ENCODE peak calls at places on chromosomes 2 and 18, in nine cellular contexts. F, D, Q, H, R, S, N, T and W are unnamed samples.

GRCh38 chr18:3281456-3282400 is 19.8 kb downstream of the MYL12B start:
- DNase-seq in F (peak; percentile 87), D (peak; percentile 70), Q (no peak), H (peak; percentile 89), R (no peak), S (no peak), N (no peak), T (peak; percentile 80), W (peak; percentile 79)

GRCh38 chr2:11286323-11286722 is 58.1 kb downstream of the ROCK2 start:
- DNase-seq in F (no peak), D (no peak), Q (no peak), H (no peak), R (no peak), S (no peak), N (no peak), T (no peak), W (no peak)

GRCh38 chr2:4745056-4745455 is 947.1 kb upstream of the SOX11 start:
- DNase-seq in F (no peak), D (no peak), Q (no peak), H (no peak), R (no peak), S (no peak), N (no peak), T (no peak), W (no peak)

GRCh38 chr2:27966466-27966865 is 75.9 kb downstream of the BABAM2 start:
- DNase-seq in F (peak; percentile 91), D (no peak), Q (no peak), H (peak; percentile 74), R (no peak), S (no peak), N (no peak), T (peak; percentile 77), W (peak; percentile 62)

GRCh38 chr2:175872716-175873115 is 129.4 kb downstream of the LNPK start:
- DNase-seq in F (peak; percentile 21), D (no peak), Q (no peak), H (peak; percentile 45), R (no peak), S (no peak), N (no peak), T (peak; percentile 72), W (no peak)

GRCh38 chr2:109591236-109591635 is 22.5 kb downstream of the SEPTIN10 start:
- DNase-seq in F (no peak), D (no peak), Q (no peak), H (no peak), R (no peak), S (no peak), N (no peak), T (no peak), W (no peak)

GRCh38 chr2:127024769-127025356 is 82.1 kb downstream of the BIN1 start:
- DNase-seq in F (peak; percentile 43), D (no peak), Q (no peak), H (peak; percentile 36), R (no peak), S (no peak), N (no peak), T (no peak), W (no peak)

GRCh38 chr2:46461716-46462171 is 17.6 kb upstream of the TMEM247 start:
- DNase-seq in F (no peak), D (no peak), Q (no peak), H (no peak), R (no peak), S (no peak), N (no peak), T (no peak), W (no peak)

GRCh38 chr2:11829947-11830707 is 83.7 kb downstream of the LPIN1 start:
- DNase-seq in F (peak; percentile 97), D (peak; percentile 97), Q (peak; percentile 57), H (peak; percentile 99), R (peak; percentile 17), S (peak; percentile 80), N (no peak), T (peak; percentile 98), W (peak; percentile 95)

GRCh38 chr2:197011777-197012641 is 85.5 kb upstream of the PGAP1 start:
- DNase-seq in F (peak; percentile 58), D (peak; percentile 38), Q (no peak), H (peak; percentile 48), R (no peak), S (peak; percentile 42), N (peak; percentile 25), T (peak; percentile 53), W (peak; percentile 35)

GRCh38 chr2:64609229-64609994 is 44.3 kb downstream of the SERTAD2 start:
- DNase-seq in F (peak; percentile 39), D (no peak), Q (peak; percentile 76), H (no peak), R (peak; percentile 62), S (peak; percentile 62), N (no peak), T (peak; percentile 51), W (no peak)

GRCh38 chr2:55365303-55365702 is 54.4 kb downstream of the CCDC88A start:
- DNase-seq in F (no peak), D (no peak), Q (no peak), H (peak; percentile 12), R (no peak), S (no peak), N (no peak), T (no peak), W (no peak)

GRCh38 chr2:127735537-127736399 is 34.5 kb downstream of the SFT2D3 start:
- DNase-seq in F (peak; percentile 23), D (no peak), Q (no peak), H (no peak), R (no peak), S (no peak), N (no peak), T (peak; percentile 31), W (no peak)

GRCh38 chr2:111896007-111896406 is 2.4 kb upstream of the MERTK start:
- DNase-seq in F (no peak), D (no peak), Q (no peak), H (no peak), R (no peak), S (no peak), N (no peak), T (no peak), W (no peak)

GRCh38 chr2:23547725-23548124 is 162.7 kb downstream of the KLHL29 start:
- DNase-seq in F (no peak), D (no peak), Q (no peak), H (no peak), R (no peak), S (no peak), N (no peak), T (no peak), W (no peak)

GRCh38 chr18:59646228-59646945 is 50.8 kb downstream of the CCBE1 start:
- DNase-seq in F (no peak), D (no peak), Q (no peak), H (no peak), R (no peak), S (no peak), N (no peak), T (no peak), W (no peak)

GRCh38 chr2:145066151-145066661 is 546.3 kb upstream of the ZEB2 start:
- DNase-seq in F (peak; percentile 38), D (no peak), Q (no peak), H (no peak), R (no peak), S (no peak), N (no peak), T (peak; percentile 45), W (no peak)

GRCh38 chr2:58227171-58227917 is 13.8 kb downstream of the FANCL start:
- DNase-seq in F (no peak), D (no peak), Q (no peak), H (no peak), R (no peak), S (no peak), N (no peak), T (no peak), W (no peak)

GRCh38 chr2:197705143-197705911 is at the start of gene MARS2:
- DNase-seq in F (peak; percentile 88), D (peak; percentile 92), Q (peak; percentile 95), H (peak; percentile 92), R (peak; percentile 92), S (peak; percentile 92), N (peak; percentile 26), T (peak; percentile 90), W (peak; percentile 93)

GRCh38 chr2:218879881-218880748 is 537 bp upstream of the WNT10A start:
- DNase-seq in F (no peak), D (peak; percentile 28), Q (peak; percentile 96), H (no peak), R (peak; percentile 74), S (peak; percentile 80), N (no peak), T (no peak), W (no peak)

GRCh38 chr2:43462866-43463641 is 132.8 kb downstream of the THADA start:
- DNase-seq in F (no peak), D (no peak), Q (no peak), H (no peak), R (no peak), S (no peak), N (no peak), T (peak; percentile 59), W (no peak)

GRCh38 chr2:174750923-174751441 is 13.3 kb downstream of the CHRNA1 start:
- DNase-seq in F (no peak), D (no peak), Q (peak; percentile 75), H (no peak), R (peak; percentile 32), S (peak; percentile 68), N (no peak), T (no peak), W (no peak)

GRCh38 chr2:9144047-9144446 is 62.6 kb upstream of the ASAP2 start:
- DNase-seq in F (peak; percentile 28), D (no peak), Q (no peak), H (no peak), R (no peak), S (no peak), N (no peak), T (no peak), W (no peak)